ENCODE peak calls at places on chromosome X, in nine cellular contexts. P is brain microvascular endothelial cell, A is BJ, X is tibial nerve, R is GM23338, Y is Peyer's patch, Q is ovary, J is SK-N-SH, V is neuronal stem cell. D is an unnamed sample.
A peak's percentile ranks its signal among the peaks of the same experiment; 100 is the strongest.

GRCh38 chrX:8668797-8669196 is 63.1 kb downstream of the ANOS1 start:
- DNase-seq in P (no peak), R (peak; percentile 21), Q (no peak), A (no peak), J (no peak), X (no peak), Y (no peak), V (no peak), D (no peak)

GRCh38 chrX:16750136-16750535 is 30.7 kb downstream of the SYAP1 start:
- DNase-seq in J (no peak), P (no peak), X (no peak), Y (no peak), R (no peak), Q (no peak), V (no peak), A (no peak), D (no peak)

GRCh38 chrX:153902388-153902787 is 2.1 kb upstream of the AVPR2 start:
- DNase-seq in R (no peak), X (no peak), Q (no peak), P (no peak), Y (no peak), V (no peak), J (peak; percentile 59), A (no peak), D (no peak)

GRCh38 chrX:117522725-117523700 is 593.6 kb downstream of the KLHL13 start:
- DNase-seq in P (no peak), Y (no peak), J (no peak), A (no peak), Q (no peak), R (no peak), X (no peak), V (no peak), D (no peak)

GRCh38 chrX:13029341-13029740 is 15.1 kb downstream of the FAM9C start:
- DNase-seq in A (no peak), Y (no peak), P (peak; percentile 28), Q (peak; percentile 56), X (peak; percentile 32), V (no peak), R (no peak), J (no peak), D (peak; percentile 17)

GRCh38 chrX:150298841-150299551 is 64.1 kb upstream of the MAMLD1 start:
- DNase-seq in A (no peak), X (no peak), P (no peak), V (no peak), J (no peak), R (no peak), Q (no peak), Y (no peak), D (no peak)

GRCh38 chrX:154512879-154513553 is 3.0 kb downstream of the FAM3A start:
- DNase-seq in X (no peak), V (no peak), J (no peak), Y (no peak), Q (no peak), A (no peak), R (no peak), P (no peak), D (no peak)

GRCh38 chrX:112704226-112704625 is 24.5 kb upstream of the LHFPL1 start:
- DNase-seq in J (no peak), P (no peak), Q (no peak), Y (no peak), R (no peak), X (no peak), A (no peak), V (no peak), D (no peak)

GRCh38 chrX:150587585-150588503 is 19.4 kb downstream of the MTM1 start:
- DNase-seq in X (peak; percentile 13), R (no peak), V (no peak), Y (peak; percentile 58), A (no peak), J (peak; percentile 33), P (peak; percentile 4), Q (no peak), D (peak; percentile 69)

GRCh38 chrX:129720741-129721140 is 18.0 kb upstream of the XPNPEP2 start:
- DNase-seq in X (no peak), R (no peak), Q (no peak), J (no peak), P (no peak), V (no peak), Y (no peak), A (no peak), D (no peak)

GRCh38 chrX:70508296-70508911 is 63.8 kb downstream of the DLG3 start:
- DNase-seq in J (no peak), Y (no peak), A (no peak), V (no peak), X (no peak), R (no peak), P (peak; percentile 3), Q (no peak), D (no peak)

GRCh38 chrX:46686003-46686645 is 72.8 kb downstream of the SLC9A7 start:
- DNase-seq in P (peak; percentile 38), A (no peak), V (peak; percentile 32), J (peak; percentile 41), R (peak; percentile 55), Q (no peak), Y (peak; percentile 64), X (peak; percentile 13), D (peak; percentile 23)

GRCh38 chrX:16213970-16214369 is 46.7 kb downstream of the MAGEB17 start:
- DNase-seq in Q (no peak), J (no peak), X (no peak), P (no peak), A (no peak), R (no peak), V (no peak), Y (no peak), D (no peak)

GRCh38 chrX:147226801-147227200 is 412.3 kb upstream of the CXorf51A start:
- DNase-seq in Q (no peak), P (no peak), A (no peak), V (no peak), R (no peak), Y (no peak), X (no peak), J (no peak), D (no peak)

GRCh38 chrX:6813836-6814370 is 279.0 kb upstream of the VCX3A start:
- DNase-seq in J (no peak), Q (no peak), P (no peak), Y (no peak), V (peak; percentile 2), R (peak; percentile 39), A (no peak), X (no peak), D (peak; percentile 21)

GRCh38 chrX:134727363-134727762 is 69.1 kb upstream of the PLAC1 start:
- DNase-seq in R (no peak), J (no peak), A (no peak), P (peak; percentile 16), Y (no peak), V (no peak), X (no peak), Q (no peak), D (no peak)

GRCh38 chrX:57586360-57586759 is 5.5 kb upstream of the ZXDB start:
- DNase-seq in V (no peak), A (no peak), R (no peak), P (no peak), X (no peak), Q (no peak), Y (no peak), J (no peak), D (no peak)

GRCh38 chrX:116694046-116694445 is 231.3 kb upstream of the CT83 start:
- DNase-seq in R (no peak), P (no peak), Y (no peak), X (no peak), V (no peak), Q (no peak), A (no peak), J (no peak), D (no peak)

DNA sequence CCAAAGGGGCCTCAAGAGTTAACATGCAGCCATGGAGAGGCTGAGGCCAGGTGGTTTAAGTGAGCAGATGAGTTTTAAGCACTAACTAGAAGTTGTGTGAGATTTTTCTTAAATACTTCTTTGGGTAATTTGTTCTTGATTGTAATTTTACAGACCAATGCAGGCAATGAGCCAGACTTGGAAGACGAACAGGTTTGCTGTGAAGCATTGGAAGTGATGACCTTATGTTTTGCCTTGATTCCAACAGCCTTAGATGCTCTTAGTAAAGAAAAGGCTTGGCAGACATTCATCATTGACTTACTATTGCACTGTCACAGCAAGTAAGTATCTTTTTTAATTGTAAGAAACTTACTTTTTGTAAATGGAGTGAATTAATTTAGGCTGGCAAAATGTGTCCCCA is 103.9 kb downstream of the USP9X start:
- DNase-seq in Y (no peak), V (no peak), Q (no peak), J (no peak), R (no peak), X (no peak), P (no peak), A (no peak), D (no peak)
- H3K36me3 ChIP-seq in Y (no peaks in the 10 kb centered on the region), V (peaks cover 96% of the 10 kb centered on the region), Q (no peaks in the 10 kb centered on the region), J (peaks cover 71% of the 10 kb centered on the region), R (peaks cover 56% of the 10 kb centered on the region), X (peaks cover 8% of the 10 kb centered on the region), P (peaks cover 25% of the 10 kb centered on the region), A (no peaks in the 10 kb centered on the region), D (peaks cover 76% of the 10 kb centered on the region)

GRCh38 chrX:37918703-37919102 is 71.3 kb upstream of the DYNLT3 start:
- DNase-seq in V (no peak), Q (no peak), J (no peak), R (no peak), P (no peak), X (no peak), A (no peak), Y (no peak), D (no peak)
- H3K4me3 ChIP-seq in V (no peak overlapping the region), Q (no peak overlapping the region), J (no peak overlapping the region), R (no peak overlapping the region), P (no peak overlapping the region), X (no peak overlapping the region), A (no peak overlapping the region), Y (no peak overlapping the region), D (no peak overlapping the region)

GRCh38 chrX:1507511-1508463 is 29.2 kb downstream of the P2RY8 start:
- DNase-seq in Q (no peak), Y (peak; percentile 77), J (no peak), A (no peak), P (no peak), X (no peak), V (no peak), R (no peak), D (no peak)
- H3K36me3 ChIP-seq in Q (no peaks in the 10 kb centered on the region), Y (no peaks in the 10 kb centered on the region), J (no peaks in the 10 kb centered on the region), A (no peaks in the 10 kb centered on the region), P (no peaks in the 10 kb centered on the region), X (no peaks in the 10 kb centered on the region), V (no peaks in the 10 kb centered on the region), R (no peaks in the 10 kb centered on the region), D (no peaks in the 10 kb centered on the region)

GRCh38 chrX:140088438-140088837 is 123.1 kb upstream of the CXorf66 start:
- DNase-seq in V (no peak), R (no peak), P (no peak), Y (no peak), X (no peak), J (no peak), A (no peak), Q (no peak), D (no peak)

GRCh38 chrX:140092121-140092520 is 126.8 kb upstream of the CXorf66 start:
- DNase-seq in A (no peak), X (no peak), J (no peak), R (no peak), V (no peak), P (no peak), Y (no peak), Q (no peak), D (no peak)

GRCh38 chrX:140087865-140088264 is 122.5 kb upstream of the CXorf66 start:
- DNase-seq in Q (no peak), R (peak; percentile 5), Y (no peak), A (no peak), X (no peak), J (no peak), V (no peak), P (no peak), D (peak; percentile 89)

GRCh38 chrX:140090800-140091275 is 125.5 kb upstream of the CXorf66 start:
- DNase-seq in A (no peak), V (no peak), Y (no peak), X (no peak), Q (no peak), P (no peak), J (no peak), R (no peak), D (peak; percentile 37)

GRCh38 chrX:140091276-140091886 is 126.1 kb upstream of the CXorf66 start:
- DNase-seq in Q (peak; percentile 36), P (no peak), V (peak; percentile 31), Y (peak; percentile 46), A (no peak), X (no peak), R (peak; percentile 51), J (peak; percentile 39), D (peak; percentile 61)
- H3K4me3 ChIP-seq in Q (peak overlapping the region; percentile 23), P (peak overlapping the region; percentile 37), V (peak overlapping the region; percentile 75), Y (no peak overlapping the region), A (peak overlapping the region; percentile 25), X (peak overlapping the region; percentile 32), R (peak overlapping the region; percentile 53), J (peak overlapping the region; percentile 35), D (peak overlapping the region; percentile 32)